ENCODE peak calls at places on chromosomes 3 and 15, in seven cellular contexts. One of them, this sample, is unnamed.
A peak's percentile ranks its signal among the peaks of the same experiment; 100 is the strongest.

GRCh38 chr3:9308298-9308990 is 54.4 kb upstream of the THUMPD3 start:
- DNase-seq in stomach: no peak
- DNase-seq in CD4-positive, CD25-positive, alpha-beta regulatory T cell: no peak
- DNase-seq in CD8-positive, alpha-beta memory T cell: no peak
- DNase-seq in heart left ventricle: no peak
- DNase-seq in CD8-positive, alpha-beta T cell: no peak
- DNase-seq in adrenal gland: no peak
- DNase-seq in this sample: no peak

GRCh38 chr3:124834723-124835718 is 52.1 kb downstream of the ITGB5 start:
- DNase-seq in heart left ventricle: peak; percentile 67
- DNase-seq in stomach: peak; percentile 80
- DNase-seq in adrenal gland: peak; percentile 71
- DNase-seq in CD4-positive, CD25-positive, alpha-beta regulatory T cell: peak; percentile 83
- DNase-seq in CD8-positive, alpha-beta T cell: peak; percentile 47
- DNase-seq in CD8-positive, alpha-beta memory T cell: peak; percentile 20
- DNase-seq in this sample: peak; percentile 47

GRCh38 chr15:77921664-77922063 is 155.8 kb downstream of the TBC1D2B start:
- DNase-seq in stomach: no peak
- DNase-seq in heart left ventricle: peak; percentile 5
- DNase-seq in CD8-positive, alpha-beta T cell: no peak
- DNase-seq in CD4-positive, CD25-positive, alpha-beta regulatory T cell: no peak
- DNase-seq in CD8-positive, alpha-beta memory T cell: no peak
- DNase-seq in adrenal gland: peak; percentile 14
- DNase-seq in this sample: no peak

GRCh38 chr15:31440754-31441298 is 114.2 kb downstream of the KLF13 start:
- DNase-seq in CD8-positive, alpha-beta T cell: peak; percentile 45
- DNase-seq in CD8-positive, alpha-beta memory T cell: no peak
- DNase-seq in stomach: peak; percentile 42
- DNase-seq in heart left ventricle: peak; percentile 83
- DNase-seq in CD4-positive, CD25-positive, alpha-beta regulatory T cell: peak; percentile 57
- DNase-seq in adrenal gland: no peak
- DNase-seq in this sample: peak; percentile 26

GRCh38 chr3:57778499-57778898 is 22.4 kb downstream of the SLMAP start:
- DNase-seq in CD8-positive, alpha-beta T cell: no peak
- DNase-seq in CD4-positive, CD25-positive, alpha-beta regulatory T cell: no peak
- DNase-seq in stomach: no peak
- DNase-seq in heart left ventricle: no peak
- DNase-seq in CD8-positive, alpha-beta memory T cell: no peak
- DNase-seq in adrenal gland: no peak
- DNase-seq in this sample: no peak

GRCh38 chr3:2097641-2098191 is 950 bp upstream of the CNTN4 start:
- DNase-seq in CD8-positive, alpha-beta memory T cell: no peak
- DNase-seq in adrenal gland: no peak
- DNase-seq in stomach: no peak
- DNase-seq in CD4-positive, CD25-positive, alpha-beta regulatory T cell: no peak
- DNase-seq in CD8-positive, alpha-beta T cell: no peak
- DNase-seq in heart left ventricle: no peak
- DNase-seq in this sample: no peak

GRCh38 chr3:46196261-46196957 is 11.7 kb downstream of the CCR1 start:
- DNase-seq in heart left ventricle: no peak
- DNase-seq in CD4-positive, CD25-positive, alpha-beta regulatory T cell: no peak
- DNase-seq in CD8-positive, alpha-beta T cell: no peak
- DNase-seq in adrenal gland: no peak
- DNase-seq in CD8-positive, alpha-beta memory T cell: no peak
- DNase-seq in stomach: no peak
- DNase-seq in this sample: no peak

GRCh38 chr15:67174864-67175573 is 79.4 kb downstream of the AAGAB start:
- DNase-seq in CD4-positive, CD25-positive, alpha-beta regulatory T cell: no peak
- DNase-seq in heart left ventricle: no peak
- DNase-seq in CD8-positive, alpha-beta memory T cell: no peak
- DNase-seq in CD8-positive, alpha-beta T cell: no peak
- DNase-seq in adrenal gland: no peak
- DNase-seq in stomach: peak; percentile 44
- DNase-seq in this sample: no peak

GRCh38 chr3:66836363-66837152 is 161.5 kb upstream of the KBTBD8 start:
- DNase-seq in CD4-positive, CD25-positive, alpha-beta regulatory T cell: no peak
- DNase-seq in stomach: no peak
- DNase-seq in CD8-positive, alpha-beta T cell: no peak
- DNase-seq in CD8-positive, alpha-beta memory T cell: no peak
- DNase-seq in adrenal gland: no peak
- DNase-seq in heart left ventricle: no peak
- DNase-seq in this sample: no peak

GRCh38 chr3:155370198-155370597 is 76.7 kb upstream of the STRIT1 start:
- DNase-seq in heart left ventricle: peak; percentile 85
- DNase-seq in stomach: no peak
- DNase-seq in CD8-positive, alpha-beta memory T cell: no peak
- DNase-seq in CD4-positive, CD25-positive, alpha-beta regulatory T cell: no peak
- DNase-seq in adrenal gland: no peak
- DNase-seq in CD8-positive, alpha-beta T cell: no peak
- DNase-seq in this sample: no peak

GRCh38 chr3:133868758-133869429 is 26.8 kb downstream of the RAB6B start:
- DNase-seq in stomach: no peak
- DNase-seq in CD4-positive, CD25-positive, alpha-beta regulatory T cell: no peak
- DNase-seq in CD8-positive, alpha-beta T cell: no peak
- DNase-seq in CD8-positive, alpha-beta memory T cell: no peak
- DNase-seq in heart left ventricle: no peak
- DNase-seq in adrenal gland: no peak
- DNase-seq in this sample: no peak

GRCh38 chr3:156732715-156733114 is 58.3 kb downstream of the TIPARP start:
- DNase-seq in CD4-positive, CD25-positive, alpha-beta regulatory T cell: no peak
- DNase-seq in CD8-positive, alpha-beta T cell: no peak
- DNase-seq in stomach: no peak
- DNase-seq in heart left ventricle: no peak
- DNase-seq in CD8-positive, alpha-beta memory T cell: no peak
- DNase-seq in adrenal gland: no peak
- DNase-seq in this sample: no peak

GRCh38 chr3:128485283-128486156 is 7.5 kb downstream of the GATA2 start:
- DNase-seq in heart left ventricle: no peak
- DNase-seq in adrenal gland: no peak
- DNase-seq in CD8-positive, alpha-beta memory T cell: no peak
- DNase-seq in CD8-positive, alpha-beta T cell: no peak
- DNase-seq in CD4-positive, CD25-positive, alpha-beta regulatory T cell: no peak
- DNase-seq in stomach: no peak
- DNase-seq in this sample: no peak

GRCh38 chr3:157493627-157494550 is 9.3 kb downstream of the VEPH1 start:
- DNase-seq in heart left ventricle: no peak
- DNase-seq in CD8-positive, alpha-beta memory T cell: no peak
- DNase-seq in stomach: no peak
- DNase-seq in CD8-positive, alpha-beta T cell: no peak
- DNase-seq in adrenal gland: no peak
- DNase-seq in CD4-positive, CD25-positive, alpha-beta regulatory T cell: peak; percentile 10
- DNase-seq in this sample: no peak

GRCh38 chr15:32651229-32651837 is 9.8 kb downstream of the SCG5 start:
- DNase-seq in adrenal gland: peak; percentile 78
- DNase-seq in stomach: peak; percentile 56
- DNase-seq in heart left ventricle: no peak
- DNase-seq in CD4-positive, CD25-positive, alpha-beta regulatory T cell: peak; percentile 69
- DNase-seq in CD8-positive, alpha-beta memory T cell: peak; percentile 12
- DNase-seq in CD8-positive, alpha-beta T cell: peak; percentile 39
- DNase-seq in this sample: no peak

GRCh38 chr3:134197681-134198261 is 52.9 kb downstream of the RYK start:
- DNase-seq in CD8-positive, alpha-beta memory T cell: no peak
- DNase-seq in stomach: no peak
- DNase-seq in CD8-positive, alpha-beta T cell: no peak
- DNase-seq in heart left ventricle: no peak
- DNase-seq in CD4-positive, CD25-positive, alpha-beta regulatory T cell: peak; percentile 71
- DNase-seq in adrenal gland: no peak
- DNase-seq in this sample: no peak

GRCh38 chr3:43872901-43873300 is 182.2 kb downstream of the ABHD5 start:
- DNase-seq in CD8-positive, alpha-beta memory T cell: no peak
- DNase-seq in adrenal gland: no peak
- DNase-seq in CD8-positive, alpha-beta T cell: no peak
- DNase-seq in heart left ventricle: no peak
- DNase-seq in stomach: no peak
- DNase-seq in CD4-positive, CD25-positive, alpha-beta regulatory T cell: no peak
- DNase-seq in this sample: no peak

GRCh38 chr3:194404365-194405140 is 5.5 kb upstream of the GP5 start:
- DNase-seq in adrenal gland: no peak
- DNase-seq in CD4-positive, CD25-positive, alpha-beta regulatory T cell: peak; percentile 75
- DNase-seq in heart left ventricle: no peak
- DNase-seq in CD8-positive, alpha-beta T cell: peak; percentile 50
- DNase-seq in CD8-positive, alpha-beta memory T cell: no peak
- DNase-seq in stomach: no peak
- DNase-seq in this sample: no peak

GRCh38 chr15:88634449-88634848 is 4.4 kb upstream of the ISG20 start:
- DNase-seq in heart left ventricle: no peak
- DNase-seq in CD8-positive, alpha-beta T cell: no peak
- DNase-seq in stomach: no peak
- DNase-seq in CD4-positive, CD25-positive, alpha-beta regulatory T cell: no peak
- DNase-seq in CD8-positive, alpha-beta memory T cell: no peak
- DNase-seq in adrenal gland: no peak
- DNase-seq in this sample: no peak

GRCh38 chr15:62071711-62072308 is 5.0 kb downstream of the C2CD4A start:
- DNase-seq in CD4-positive, CD25-positive, alpha-beta regulatory T cell: peak; percentile 57
- DNase-seq in adrenal gland: no peak
- DNase-seq in CD8-positive, alpha-beta memory T cell: no peak
- DNase-seq in CD8-positive, alpha-beta T cell: no peak
- DNase-seq in stomach: no peak
- DNase-seq in heart left ventricle: no peak
- DNase-seq in this sample: no peak

GRCh38 chr3:183844606-183845005 is 19.2 kb upstream of the MAP6D1 start:
- DNase-seq in CD8-positive, alpha-beta T cell: no peak
- DNase-seq in CD8-positive, alpha-beta memory T cell: no peak
- DNase-seq in heart left ventricle: no peak
- DNase-seq in stomach: no peak
- DNase-seq in adrenal gland: no peak
- DNase-seq in CD4-positive, CD25-positive, alpha-beta regulatory T cell: no peak
- DNase-seq in this sample: no peak

DNA sequence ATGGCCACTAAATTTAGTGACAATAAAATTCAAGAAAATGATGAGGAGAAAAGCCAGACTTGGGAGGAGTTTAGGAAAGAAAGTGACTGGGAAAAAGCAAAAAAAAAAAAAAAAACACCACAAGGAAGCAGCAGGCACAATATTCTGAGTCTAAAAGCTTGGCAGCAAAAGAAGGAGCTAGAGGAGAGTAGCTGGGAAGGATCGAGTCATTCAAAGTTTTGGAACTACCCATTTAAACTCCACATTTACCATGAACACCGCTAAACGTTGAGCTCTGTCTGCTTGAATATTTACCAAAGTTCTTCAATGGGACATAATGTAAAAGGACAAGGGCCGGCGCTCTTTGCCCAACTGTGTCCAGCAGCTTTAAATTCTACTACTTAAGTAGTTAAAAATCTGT is 481.9 kb downstream of the FOXP1 start:
- DNase-seq in stomach: no peak
- DNase-seq in adrenal gland: no peak
- DNase-seq in CD4-positive, CD25-positive, alpha-beta regulatory T cell: no peak
- DNase-seq in heart left ventricle: no peak
- DNase-seq in CD8-positive, alpha-beta T cell: no peak
- DNase-seq in CD8-positive, alpha-beta memory T cell: no peak
- DNase-seq in this sample: no peak
- H3K4me1 ChIP-seq in stomach: peaks cover 38% of the 10 kb centered on the region
- H3K4me1 ChIP-seq in adrenal gland: no peaks in the 10 kb centered on the region
- H3K4me1 ChIP-seq in CD4-positive, CD25-positive, alpha-beta regulatory T cell: peaks cover 40% of the 10 kb centered on the region
- H3K4me1 ChIP-seq in heart left ventricle: peaks cover 61% of the 10 kb centered on the region
- H3K4me1 ChIP-seq in CD8-positive, alpha-beta T cell: peaks cover 64% of the 10 kb centered on the region
- H3K4me1 ChIP-seq in CD8-positive, alpha-beta memory T cell: peaks cover 56% of the 10 kb centered on the region
- H3K4me1 ChIP-seq in this sample: peaks cover 25% of the 10 kb centered on the region

GRCh38 chr3:112557980-112558379 is 3.8 kb downstream of the ATG3 start:
- DNase-seq in CD4-positive, CD25-positive, alpha-beta regulatory T cell: no peak
- DNase-seq in CD8-positive, alpha-beta memory T cell: no peak
- DNase-seq in CD8-positive, alpha-beta T cell: no peak
- DNase-seq in adrenal gland: no peak
- DNase-seq in heart left ventricle: no peak
- DNase-seq in stomach: no peak
- DNase-seq in this sample: no peak

GRCh38 chr3:112550859-112551258 is 10.9 kb downstream of the ATG3 start:
- DNase-seq in stomach: no peak
- DNase-seq in CD8-positive, alpha-beta T cell: no peak
- DNase-seq in CD4-positive, CD25-positive, alpha-beta regulatory T cell: no peak
- DNase-seq in heart left ventricle: no peak
- DNase-seq in CD8-positive, alpha-beta memory T cell: no peak
- DNase-seq in adrenal gland: no peak
- DNase-seq in this sample: no peak

GRCh38 chr3:112561085-112561692 is 573 bp downstream of the ATG3 start:
- DNase-seq in CD4-positive, CD25-positive, alpha-beta regulatory T cell: peak; percentile 85
- DNase-seq in CD8-positive, alpha-beta memory T cell: peak; percentile 74
- DNase-seq in adrenal gland: peak; percentile 88
- DNase-seq in CD8-positive, alpha-beta T cell: peak; percentile 77
- DNase-seq in heart left ventricle: peak; percentile 78
- DNase-seq in stomach: peak; percentile 71
- DNase-seq in this sample: peak; percentile 46

GRCh38 chr3:112560330-112560729 is 1.4 kb downstream of the ATG3 start:
- DNase-seq in CD8-positive, alpha-beta memory T cell: no peak
- DNase-seq in adrenal gland: no peak
- DNase-seq in CD8-positive, alpha-beta T cell: no peak
- DNase-seq in heart left ventricle: no peak
- DNase-seq in stomach: no peak
- DNase-seq in CD4-positive, CD25-positive, alpha-beta regulatory T cell: no peak
- DNase-seq in this sample: no peak

GRCh38 chr3:112555535-112556170 is 6.1 kb downstream of the ATG3 start:
- DNase-seq in adrenal gland: no peak
- DNase-seq in heart left ventricle: no peak
- DNase-seq in CD4-positive, CD25-positive, alpha-beta regulatory T cell: no peak
- DNase-seq in CD8-positive, alpha-beta memory T cell: no peak
- DNase-seq in stomach: no peak
- DNase-seq in CD8-positive, alpha-beta T cell: no peak
- DNase-seq in this sample: no peak
- H3K27ac ChIP-seq in adrenal gland: no peak overlapping the region
- H3K27ac ChIP-seq in heart left ventricle: no peak overlapping the region
- H3K27ac ChIP-seq in CD4-positive, CD25-positive, alpha-beta regulatory T cell: no peak overlapping the region
- H3K27ac ChIP-seq in CD8-positive, alpha-beta memory T cell: no peak overlapping the region
- H3K27ac ChIP-seq in stomach: no peak overlapping the region
- H3K27ac ChIP-seq in CD8-positive, alpha-beta T cell: no peak overlapping the region
- H3K27ac ChIP-seq in this sample: no peak overlapping the region

GRCh38 chr15:42149493-42150245 is 6.8 kb downstream of the PLA2G4F start:
- DNase-seq in stomach: peak; percentile 21
- DNase-seq in heart left ventricle: no peak
- DNase-seq in adrenal gland: no peak
- DNase-seq in CD4-positive, CD25-positive, alpha-beta regulatory T cell: no peak
- DNase-seq in CD8-positive, alpha-beta memory T cell: no peak
- DNase-seq in CD8-positive, alpha-beta T cell: no peak
- DNase-seq in this sample: no peak

GRCh38 chr15:42151012-42151615 is 5.3 kb downstream of the PLA2G4F start:
- DNase-seq in stomach: no peak
- DNase-seq in CD4-positive, CD25-positive, alpha-beta regulatory T cell: no peak
- DNase-seq in CD8-positive, alpha-beta T cell: no peak
- DNase-seq in heart left ventricle: no peak
- DNase-seq in adrenal gland: no peak
- DNase-seq in CD8-positive, alpha-beta memory T cell: no peak
- DNase-seq in this sample: no peak

GRCh38 chr15:42151736-42152135 is 4.7 kb downstream of the PLA2G4F start:
- DNase-seq in CD4-positive, CD25-positive, alpha-beta regulatory T cell: no peak
- DNase-seq in CD8-positive, alpha-beta memory T cell: no peak
- DNase-seq in stomach: no peak
- DNase-seq in CD8-positive, alpha-beta T cell: no peak
- DNase-seq in heart left ventricle: no peak
- DNase-seq in adrenal gland: no peak
- DNase-seq in this sample: no peak

GRCh38 chr15:42148808-42149492 is 7.5 kb downstream of the PLA2G4F start:
- DNase-seq in CD4-positive, CD25-positive, alpha-beta regulatory T cell: no peak
- DNase-seq in adrenal gland: peak; percentile 35
- DNase-seq in CD8-positive, alpha-beta T cell: no peak
- DNase-seq in stomach: peak; percentile 13
- DNase-seq in heart left ventricle: peak; percentile 54
- DNase-seq in CD8-positive, alpha-beta memory T cell: no peak
- DNase-seq in this sample: no peak

GRCh38 chr15:42150246-42150970 is 6.0 kb downstream of the PLA2G4F start:
- DNase-seq in stomach: no peak
- DNase-seq in CD8-positive, alpha-beta T cell: no peak
- DNase-seq in heart left ventricle: no peak
- DNase-seq in CD8-positive, alpha-beta memory T cell: no peak
- DNase-seq in adrenal gland: no peak
- DNase-seq in CD4-positive, CD25-positive, alpha-beta regulatory T cell: no peak
- DNase-seq in this sample: no peak
- H3K4me1 ChIP-seq in stomach: peaks cover 33% of the 10 kb centered on the region
- H3K4me1 ChIP-seq in CD8-positive, alpha-beta T cell: no peaks in the 10 kb centered on the region
- H3K4me1 ChIP-seq in heart left ventricle: peaks cover 30% of the 10 kb centered on the region
- H3K4me1 ChIP-seq in CD8-positive, alpha-beta memory T cell: no peaks in the 10 kb centered on the region
- H3K4me1 ChIP-seq in adrenal gland: no peaks in the 10 kb centered on the region
- H3K4me1 ChIP-seq in CD4-positive, CD25-positive, alpha-beta regulatory T cell: no peaks in the 10 kb centered on the region
- H3K4me1 ChIP-seq in this sample: no peaks in the 10 kb centered on the region

GRCh38 chr15:53520867-53521525 is 238.5 kb downstream of the WDR72 start:
- DNase-seq in heart left ventricle: no peak
- DNase-seq in CD4-positive, CD25-positive, alpha-beta regulatory T cell: no peak
- DNase-seq in stomach: no peak
- DNase-seq in CD8-positive, alpha-beta T cell: no peak
- DNase-seq in CD8-positive, alpha-beta memory T cell: no peak
- DNase-seq in adrenal gland: peak; percentile 76
- DNase-seq in this sample: no peak
- H3K27ac ChIP-seq in heart left ventricle: no peak overlapping the region
- H3K27ac ChIP-seq in CD4-positive, CD25-positive, alpha-beta regulatory T cell: no peak overlapping the region
- H3K27ac ChIP-seq in stomach: no peak overlapping the region
- H3K27ac ChIP-seq in CD8-positive, alpha-beta T cell: no peak overlapping the region
- H3K27ac ChIP-seq in CD8-positive, alpha-beta memory T cell: no peak overlapping the region
- H3K27ac ChIP-seq in adrenal gland: no peak overlapping the region
- H3K27ac ChIP-seq in this sample: no peak overlapping the region

This sample was measured in effector memory CD4-positive, alpha-beta T cell.